ENCODE peak calls at places on chromosomes 11 and 22, in nine cellular contexts. Q is pancreas, B is neuronal stem cell, C is upper lobe of right lung, H is kidney, X is PC-9, K is IMR-90, Z is left ventricle myocardium inferior, Y is heart left ventricle. T is an unnamed sample. For H3K36me3, the result is how much of the 10 kb centered on the place peaks cover.

GRCh38 chr11:60981515-60981914 is 10.0 kb downstream of the CD6 start:
- DNase-seq in C (no peak), X (no peak), B (no peak), Q (no peak), Y (no peak), K (no peak), H (no peak), Z (no peak), T (no peak)

GRCh38 chr11:71089571-71089970 is 162.8 kb downstream of the SHANK2 start:
- DNase-seq in H (peak), K (no peak), Q (no peak), Z (no peak), C (no peak), Y (no peak), X (no peak), B (no peak), T (no peak)

GRCh38 chr11:58867556-58867955 is 23.1 kb upstream of the GLYATL2 start:
- DNase-seq in Q (no peak), H (no peak), Z (no peak), Y (no peak), X (no peak), K (no peak), B (no peak), C (no peak), T (no peak)

GRCh38 chr11:114291381-114291780 is 4.8 kb upstream of the NNMT start:
- DNase-seq in Y (no peak), Z (no peak), X (no peak), Q (no peak), K (peak), H (no peak), B (no peak), C (no peak), T (no peak)

GRCh38 chr11:113184498-113184897 is 129.9 kb upstream of the TTC12 start:
- DNase-seq in Z (no peak), H (no peak), Q (no peak), K (peak), Y (no peak), C (no peak), X (peak), B (no peak), T (no peak)

GRCh38 chr11:112785717-112786116 is 175.5 kb upstream of the NCAM1 start:
- DNase-seq in Y (no peak), X (no peak), B (no peak), C (no peak), K (peak), Q (no peak), Z (no peak), H (no peak), T (no peak)

GRCh38 chr11:23727821-23728220 is 769.0 kb upstream of the LUZP2 start:
- DNase-seq in Q (no peak), C (no peak), B (no peak), K (peak), Z (no peak), X (no peak), Y (no peak), H (no peak), T (no peak)

GRCh38 chr11:64864473-64865285 is 13.7 kb downstream of the EHD1 start:
- DNase-seq in Y (peak), K (peak), C (no peak), Q (no peak), X (no peak), H (peak), Z (peak), B (no peak), T (no peak)

GRCh38 chr11:12925520-12925919 is 83.6 kb upstream of the RASSF10 start:
- DNase-seq in K (no peak), H (no peak), Z (no peak), Q (no peak), X (no peak), B (no peak), C (no peak), Y (no peak), T (no peak)

GRCh38 chr11:111452146-111452545 is 60.0 kb downstream of the BTG4 start:
- DNase-seq in Z (no peak), Y (no peak), B (no peak), X (no peak), H (no peak), Q (no peak), K (peak), C (no peak), T (no peak)

GRCh38 chr22:19610518-19611253 is 86.5 kb upstream of the CLDN5 start:
- DNase-seq in K (no peak), Q (no peak), Z (no peak), H (no peak), B (no peak), C (no peak), X (no peak), Y (no peak), T (no peak)

GRCh38 chr11:72418834-72419560 is 15.3 kb downstream of the CLPB start:
- DNase-seq in B (no peak), Q (no peak), C (no peak), X (no peak), Z (no peak), H (no peak), K (no peak), Y (no peak), T (no peak)

GRCh38 chr11:112400615-112401014 is 140.0 kb upstream of the PLET1 start:
- DNase-seq in X (peak), H (no peak), Z (no peak), Y (no peak), Q (no peak), C (no peak), B (no peak), K (no peak), T (no peak)

GRCh38 chr11:117669616-117670015 is 127.4 kb downstream of the DSCAML1 start:
- DNase-seq in H (no peak), Z (no peak), Y (no peak), Q (no peak), K (no peak), X (no peak), B (no peak), C (no peak), T (no peak)

GRCh38 chr11:114377612-114378267 is 22.6 kb downstream of the C11orf71 start:
- DNase-seq in K (peak), B (no peak), Q (no peak), C (no peak), H (no peak), Z (no peak), Y (no peak), X (no peak), T (no peak)

GRCh38 chr22:29171721-29172120 is 34.0 kb upstream of the EMID1 start:
- DNase-seq in X (no peak), B (no peak), K (no peak), Z (no peak), Q (no peak), H (peak), Y (no peak), C (no peak), T (no peak)

GRCh38 chr22:43276311-43276710 is 66.9 kb downstream of the SCUBE1 start:
- DNase-seq in C (no peak), X (no peak), B (no peak), Q (no peak), K (no peak), Y (no peak), Z (no peak), H (no peak), T (no peak)

GRCh38 chr11:69073445-69073844 is 24.7 kb downstream of the TPCN2 start:
- DNase-seq in C (no peak), K (no peak), X (no peak), Z (no peak), B (no peak), H (no peak), Y (no peak), Q (no peak), T (no peak)

GRCh38 chr11:60003729-60004128 is 13.3 kb upstream of the OOSP4B start:
- DNase-seq in B (no peak), K (no peak), Q (no peak), C (no peak), Y (no peak), Z (no peak), X (no peak), H (no peak), T (no peak)

GRCh38 chr11:27456802-27457329 is 15.7 kb downstream of the LGR4 start:
- DNase-seq in Z (no peak), B (no peak), K (no peak), C (no peak), X (no peak), Q (no peak), Y (no peak), H (no peak), T (no peak)

GRCh38 chr22:48820481-48821345 is 1007.0 kb downstream of the BRD1 start:
- DNase-seq in Z (no peak), C (peak), X (no peak), Y (no peak), H (peak), B (no peak), Q (peak), K (no peak), T (no peak)

GRCh38 chr11:46120361-46120710 is 918 bp downstream of the PHF21A start:
- DNase-seq in K (no peak), X (no peak), C (peak), H (peak), Y (peak), Q (peak), Z (peak), B (no peak), T (no peak)

GRCh38 chr22:29740216-29740615 is 20.4 kb downstream of the CABP7 start:
- DNase-seq in C (no peak), K (no peak), Z (no peak), X (no peak), Y (no peak), Q (no peak), B (no peak), H (no peak), T (no peak)

GRCh38 chr11:122696662-122697061 is 41.1 kb downstream of the UBASH3B start:
- DNase-seq in Y (no peak), Q (no peak), Z (no peak), X (no peak), K (no peak), H (no peak), C (no peak), B (no peak), T (no peak)

GRCh38 chr11:82782825-82783374 is 49.2 kb upstream of the FAM181B start:
- DNase-seq in Z (no peak), H (no peak), Q (no peak), B (no peak), C (no peak), X (no peak), K (no peak), Y (no peak), T (no peak)

GRCh38 chr11:97557399-97557798 is 1167.6 kb downstream of the JRKL start:
- DNase-seq in B (no peak), Q (no peak), X (no peak), K (no peak), H (no peak), Y (no peak), C (no peak), Z (no peak), T (no peak)

GRCh38 chr11:47106839-47107520 is 69.7 kb downstream of the ARFGAP2 start:
- DNase-seq in Y (no peak), B (no peak), Q (no peak), K (no peak), Z (no peak), X (no peak), C (no peak), H (no peak), T (no peak)

GRCh38 chr11:79437981-79438630 is 2.7 kb downstream of the TENM4 start:
- DNase-seq in H (peak), K (peak), B (no peak), C (no peak), Y (no peak), Q (peak), Z (no peak), X (no peak), T (no peak)

GRCh38 chr11:117019871-117020270 is 78.4 kb downstream of the SIK3 start:
- DNase-seq in B (no peak), C (no peak), Q (no peak), Y (no peak), K (no peak), H (no peak), X (no peak), Z (no peak), T (no peak)

GRCh38 chr11:240315-240714 is 3.5 kb downstream of the PSMD13 start:
- DNase-seq in Y (no peak), K (no peak), B (no peak), C (no peak), H (no peak), X (no peak), Q (no peak), Z (no peak), T (no peak)

GRCh38 chr22:26464312-26464711 is 19.3 kb downstream of the HPS4 start:
- DNase-seq in X (no peak), Z (peak), Y (no peak), K (no peak), H (no peak), C (no peak), B (no peak), Q (no peak), T (no peak)

DNA sequence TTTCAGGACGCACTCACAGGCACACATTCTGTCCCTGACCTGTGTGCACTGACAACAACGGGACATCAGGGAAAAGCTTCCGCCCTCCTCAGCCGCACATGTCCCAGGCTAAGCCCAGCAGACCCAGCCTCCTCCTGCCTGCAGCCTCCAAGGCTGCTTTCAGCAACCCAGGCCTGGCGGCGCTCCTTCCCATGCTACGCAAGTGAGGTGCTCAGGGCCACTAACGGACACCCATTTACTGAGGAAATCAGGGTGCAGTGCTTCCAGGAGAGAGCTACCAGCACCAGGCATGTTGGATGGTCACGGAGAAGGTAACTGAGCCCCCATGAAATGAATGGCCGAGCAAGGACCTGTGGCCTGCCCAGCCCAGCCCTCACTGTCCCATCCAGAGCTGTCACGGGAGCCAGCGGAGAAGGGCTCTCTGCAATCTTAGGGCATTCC is 6.9 kb downstream of the MOB2 start:
- DNase-seq in H (no peak), X (no peak), Q (peak), Z (peak), C (peak), Y (no peak), K (no peak), B (no peak), T (no peak)
- H3K36me3 ChIP-seq in H (under half), X (under half), Q (under half), Z (half or more), C (half or more), Y (under half), K (under half), B (under half), T (under half)

GRCh38 chr22:36340621-36341020 is 47.1 kb downstream of the MYH9 start:
- DNase-seq in B (no peak), Z (no peak), H (no peak), K (no peak), Q (no peak), Y (no peak), X (no peak), C (no peak), T (no peak)

GRCh38 chr22:36343720-36344105 is 44.1 kb downstream of the MYH9 start:
- DNase-seq in Y (no peak), H (no peak), B (no peak), Q (no peak), C (no peak), K (no peak), X (no peak), Z (no peak), T (no peak)

GRCh38 chr22:36341640-36342041 is 46.1 kb downstream of the MYH9 start:
- DNase-seq in K (no peak), Q (no peak), B (no peak), Y (no peak), H (no peak), X (no peak), Z (no peak), C (no peak), T (no peak)

GRCh38 chr22:36344106-36344827 is 43.5 kb downstream of the MYH9 start:
- DNase-seq in K (no peak), X (no peak), B (no peak), Y (no peak), Q (no peak), Z (no peak), H (no peak), C (no peak), T (no peak)

DNA sequence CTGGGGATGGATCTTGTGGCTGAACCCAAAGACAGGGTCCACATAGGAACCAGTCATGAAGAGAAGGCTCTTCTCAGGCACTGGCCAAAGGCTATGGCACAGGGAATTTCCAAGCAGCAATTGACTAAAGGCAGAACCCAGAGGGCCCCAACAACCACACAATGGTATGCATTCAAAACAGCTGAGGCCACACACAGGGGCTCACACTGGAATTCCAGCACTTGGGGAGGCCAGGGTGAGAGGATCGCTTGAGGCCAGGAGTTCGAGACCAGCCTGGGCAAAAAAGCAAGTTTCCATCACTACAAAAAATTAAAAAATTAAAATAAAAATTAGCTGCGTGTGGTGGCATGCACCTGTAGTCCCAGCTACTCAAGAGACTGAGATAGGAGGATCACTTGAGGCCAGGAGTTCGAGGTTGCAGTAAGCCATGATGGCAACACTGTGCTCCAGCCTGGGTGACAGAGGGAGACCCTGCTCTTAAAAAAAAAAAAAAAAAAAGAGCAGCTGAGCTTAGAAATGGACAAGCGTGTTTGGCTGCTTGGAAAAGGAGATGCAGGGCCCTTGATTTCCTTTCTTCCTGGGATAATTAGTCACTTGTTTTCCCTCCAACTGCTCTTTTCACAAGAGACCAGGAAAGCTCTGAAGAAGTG is 44.6 kb downstream of the MYH9 start:
- DNase-seq in Z (no peak), Y (no peak), C (no peak), B (no peak), X (no peak), Q (no peak), K (no peak), H (no peak), T (no peak)
- H3K36me3 ChIP-seq in Z (half or more), Y (under half), C (half or more), B (under half), X (half or more), Q (under half), K (half or more), H (under half), T (under half)

GRCh38 chr11:108708173-108708572 is 43.3 kb downstream of the DDX10 start:
- DNase-seq in Q (no peak), Y (no peak), C (no peak), B (no peak), H (no peak), Z (no peak), K (no peak), X (no peak), T (no peak)

GRCh38 chr11:108705061-108705460 is 40.2 kb downstream of the DDX10 start:
- DNase-seq in B (no peak), X (no peak), Q (no peak), Z (no peak), K (no peak), Y (no peak), C (no peak), H (no peak), T (no peak)

GRCh38 chr11:108698844-108699642 is 34.2 kb downstream of the DDX10 start:
- DNase-seq in K (no peak), C (no peak), Q (no peak), H (no peak), B (no peak), X (no peak), Z (no peak), Y (no peak), T (no peak)

GRCh38 chr11:108709741-108710140 is 44.9 kb downstream of the DDX10 start:
- DNase-seq in Z (no peak), K (no peak), B (no peak), C (no peak), H (no peak), X (no peak), Q (no peak), Y (no peak), T (no peak)

GRCh38 chr11:108703916-108704315 is 39.0 kb downstream of the DDX10 start:
- DNase-seq in H (no peak), Y (no peak), Q (no peak), Z (no peak), K (no peak), B (no peak), C (no peak), X (no peak), T (no peak)
- H3K36me3 ChIP-seq in H (under half), Y (under half), Q (under half), Z (half or more), K (under half), B (under half), C (under half), X (under half), T (under half)

GRCh38 chr11:1561955-1562354 is 10.1 kb downstream of the DUSP8 start:
- DNase-seq in Z (no peak), K (no peak), Y (no peak), H (no peak), C (peak), B (no peak), Q (no peak), X (no peak), T (no peak)

GRCh38 chr11:1560618-1561251 is 11.3 kb downstream of the DUSP8 start:
- DNase-seq in Y (no peak), C (no peak), Z (no peak), X (no peak), Q (peak), H (no peak), K (no peak), B (no peak), T (no peak)

GRCh38 chr11:1562469-1563148 is 9.5 kb downstream of the DUSP8 start:
- DNase-seq in Q (no peak), C (peak), B (no peak), Y (no peak), Z (no peak), H (no peak), K (no peak), X (no peak), T (no peak)

GRCh38 chr11:1560011-1560579 is 12.0 kb downstream of the DUSP8 start:
- DNase-seq in H (peak), B (no peak), C (peak), X (no peak), Q (peak), K (no peak), Z (no peak), Y (no peak), T (no peak)

GRCh38 chr11:1561266-1561665 is 10.8 kb downstream of the DUSP8 start:
- DNase-seq in X (no peak), Q (peak), Z (no peak), H (no peak), B (no peak), Y (no peak), K (no peak), C (peak), T (no peak)
- H3K36me3 ChIP-seq in X (under half), Q (under half), Z (under half), H (under half), B (under half), Y (under half), K (under half), C (under half), T (under half)

GRCh38 chr22:46106279-46107022 is 43.9 kb upstream of the PPARA start:
- DNase-seq in B (no peak), Z (no peak), Q (no peak), X (no peak), C (no peak), H (no peak), Y (no peak), K (no peak), T (no peak)

GRCh38 chr22:46108564-46109473 is 41.5 kb upstream of the PPARA start:
- DNase-seq in K (peak), H (no peak), Z (peak), Y (peak), Q (peak), C (no peak), X (no peak), B (no peak), T (no peak)

GRCh38 chr22:46105494-46106278 is 44.6 kb upstream of the PPARA start:
- DNase-seq in K (peak), Y (no peak), X (no peak), Q (peak), Z (peak), H (peak), C (no peak), B (no peak), T (no peak)

GRCh38 chr22:46107753-46108563 is 42.4 kb upstream of the PPARA start:
- DNase-seq in H (no peak), Q (no peak), X (no peak), K (no peak), C (no peak), Z (no peak), B (no peak), Y (no peak), T (no peak)

DNA sequence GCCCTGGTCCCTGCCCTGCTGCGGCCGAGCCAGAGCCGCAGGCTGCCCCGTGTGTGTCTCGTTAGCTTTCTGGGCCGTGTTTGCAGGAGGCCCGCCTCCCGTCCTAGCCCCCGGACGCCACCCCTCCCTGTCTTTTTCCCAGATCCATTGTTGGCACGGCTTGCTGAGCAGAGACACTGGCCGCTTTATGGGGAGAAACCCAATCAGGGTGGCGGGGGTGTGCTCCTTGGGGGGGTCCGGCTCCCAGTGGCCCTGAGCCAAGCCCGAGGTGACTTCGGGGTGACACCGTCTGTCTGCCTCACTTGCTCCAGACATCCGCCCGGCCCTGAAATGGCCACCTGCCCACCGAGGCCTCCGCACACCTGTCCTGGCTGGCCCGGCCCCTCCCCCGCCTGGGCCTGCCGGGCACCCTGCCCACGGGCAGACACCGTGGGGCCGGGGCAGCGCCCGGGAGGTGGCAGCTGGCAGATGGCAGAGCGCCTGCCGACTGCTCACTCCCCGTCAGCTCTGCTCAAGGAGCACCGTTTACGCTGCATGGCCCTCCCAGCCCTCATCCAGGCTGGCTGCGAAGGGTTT is 43.1 kb upstream of the PPARA start:
- DNase-seq in X (no peak), C (peak), Q (peak), H (peak), Y (peak), Z (no peak), B (no peak), K (no peak), T (no peak)
- H3K36me3 ChIP-seq in X (under half), C (half or more), Q (under half), H (under half), Y (under half), Z (half or more), B (under half), K (half or more), T (under half)

GRCh38 chr22:40310771-40311120 is 35.6 kb upstream of the ADSL start:
- DNase-seq in Y (no peak), X (no peak), C (no peak), B (no peak), H (no peak), K (no peak), Q (no peak), Z (no peak), T (no peak)
- H3K36me3 ChIP-seq in Y (under half), X (half or more), C (half or more), B (under half), H (half or more), K (under half), Q (under half), Z (half or more), T (under half)